ENCODE peak calls at places on chromosomes 11 and 22, in five cellular contexts. D is pancreas; J is endothelial cell; K is HCT116; H is CD4-positive, alpha-beta T cell. T is an unnamed sample.
A peak's percentile ranks its signal among the peaks of the same experiment; 100 is the strongest.

GRCh38 chr11:60971520-60971919 is at the start of gene CD6:
- DNase-seq in K (no peak), D (no peak), J (no peak), H (peak; percentile 72), T (no peak)

GRCh38 chr11:114082767-114083181 is 23.3 kb downstream of the ZBTB16 start:
- DNase-seq in J (no peak), K (no peak), H (no peak), D (no peak), T (no peak)

GRCh38 chr11:78030429-78031325 is 7.6 kb upstream of the KCTD14 start:
- DNase-seq in D (peak; percentile 85), J (peak; percentile 45), H (no peak), K (no peak), T (no peak)

GRCh38 chr22:24430431-24431308 is 3.3 kb downstream of the ADORA2A start:
- DNase-seq in K (no peak), J (no peak), D (no peak), H (no peak), T (no peak)

GRCh38 chr11:117281869-117282268 is 9.3 kb upstream of the BACE1-AS start:
- DNase-seq in K (no peak), H (no peak), J (no peak), D (no peak), T (no peak)

GRCh38 chr11:11946878-11947277 is 61.5 kb downstream of the DKK3 start:
- DNase-seq in K (no peak), D (no peak), H (no peak), J (no peak), T (no peak)

GRCh38 chr22:45731798-45732495 is 60.3 kb downstream of the ATXN10 start:
- DNase-seq in K (no peak), H (no peak), J (no peak), D (no peak), T (no peak)

GRCh38 chr22:46574993-46575914 is 37.8 kb upstream of the CELSR1 start:
- DNase-seq in H (no peak), J (peak; percentile 64), K (peak; percentile 46), D (peak; percentile 79), T (no peak)

GRCh38 chr11:84673753-84674152 is 953.4 kb downstream of the DLG2 start:
- DNase-seq in D (no peak), J (no peak), K (no peak), H (no peak), T (no peak)

GRCh38 chr11:115166826-115167225 is 337.4 kb downstream of the CADM1 start:
- DNase-seq in J (no peak), H (no peak), K (no peak), D (no peak), T (no peak)

GRCh38 chr22:48665286-48666010 is 1162.2 kb downstream of the BRD1 start:
- DNase-seq in H (no peak), J (no peak), D (no peak), K (no peak), T (no peak)

GRCh38 chr22:48664586-48664985 is 1163.1 kb downstream of the BRD1 start:
- DNase-seq in K (no peak), J (no peak), D (no peak), H (no peak), T (no peak)

GRCh38 chr22:48661984-48662383 is 1165.7 kb downstream of the BRD1 start:
- DNase-seq in J (no peak), K (no peak), D (no peak), H (no peak), T (no peak)

GRCh38 chr22:48662476-48663150 is 1165.1 kb downstream of the BRD1 start:
- DNase-seq in J (no peak), K (no peak), D (no peak), H (no peak), T (peak; percentile 30)

DNA sequence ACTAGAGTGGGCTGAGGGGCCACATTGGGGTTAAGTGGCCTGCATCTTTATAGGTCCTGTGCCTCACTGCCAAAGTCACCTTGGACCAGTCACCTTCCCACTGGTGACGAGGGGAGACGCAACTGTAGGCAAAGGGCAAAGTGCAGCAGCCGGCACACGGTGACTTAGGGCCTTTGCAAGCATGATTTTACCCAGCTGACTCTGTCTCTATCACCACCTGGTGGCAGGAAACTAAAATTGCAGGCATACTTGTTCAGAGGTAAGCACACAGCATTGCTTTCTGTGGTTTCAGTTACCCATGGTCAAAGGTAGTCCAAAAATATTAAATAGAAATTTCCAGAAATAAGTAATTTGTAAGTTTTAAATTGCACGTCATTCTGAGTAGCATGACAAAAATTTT is 1164.4 kb downstream of the BRD1 start:
- DNase-seq in K (peak; percentile 7), H (no peak), J (no peak), D (no peak), T (no peak)
- TF ChIP-seq CTCF in K (peak; percentile 59), H (no peak), J (peak; percentile 92), D (no peak), T (peak; percentile 50)

GRCh38 chr11:62266558-62266957 is 3.4 kb upstream of the SCGB2A2 start:
- DNase-seq in J (no peak), D (no peak), K (no peak), H (no peak), T (no peak)

GRCh38 chr11:62273284-62273683 is 3.3 kb downstream of the SCGB2A2 start:
- DNase-seq in J (no peak), K (no peak), H (no peak), D (no peak), T (no peak)

GRCh38 chr11:62267576-62267975 is 2.4 kb upstream of the SCGB2A2 start:
- DNase-seq in K (no peak), H (no peak), J (no peak), D (no peak), T (no peak)

GRCh38 chr11:62267050-62267449 is 2.9 kb upstream of the SCGB2A2 start:
- DNase-seq in K (no peak), D (no peak), J (no peak), H (no peak), T (no peak)

DNA sequence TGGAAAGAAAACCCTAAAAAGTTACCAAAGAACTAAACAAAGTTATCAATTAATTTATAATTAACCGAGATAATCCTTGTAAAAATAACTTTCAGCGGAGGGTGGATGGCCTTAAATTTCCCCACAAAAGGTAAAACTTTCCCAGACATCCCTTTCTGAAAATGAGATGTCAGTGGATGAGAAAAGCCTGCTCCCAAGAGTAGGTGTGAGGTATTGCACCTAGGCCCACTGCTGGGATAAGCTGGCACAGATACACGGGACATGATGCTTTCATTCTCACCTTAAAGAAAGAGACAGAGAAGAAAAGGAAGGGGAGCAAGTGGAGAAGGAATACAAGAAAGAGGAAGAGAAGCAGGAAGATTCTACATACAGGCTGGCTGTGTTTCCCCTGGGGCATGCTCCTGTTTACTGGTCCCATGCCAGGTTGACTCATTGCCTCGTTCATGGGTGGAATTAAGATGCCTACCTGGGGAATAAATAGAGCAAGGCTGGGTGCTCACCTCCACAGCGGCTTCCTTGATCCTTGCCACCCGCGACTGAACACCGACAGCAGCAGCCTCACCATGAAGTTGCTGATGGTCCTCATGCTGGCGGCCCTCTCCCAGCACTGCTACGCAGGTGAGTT is at the start of gene SCGB2A2:
- DNase-seq in H (no peak), K (peak; percentile 8), D (no peak), J (no peak), T (no peak)
- TF ChIP-seq CTCF in H (no peak), K (peak; percentile 62), D (peak; percentile 24), J (no peak), T (no peak)

GRCh38 chr11:13174090-13174489 is 103.5 kb upstream of the BMAL1 start:
- DNase-seq in D (no peak), J (no peak), H (no peak), K (no peak), T (no peak)
- TF ChIP-seq CTCF in D (no peak), J (no peak), H (no peak), K (no peak), T (no peak)

GRCh38 chr22:30664798-30665197 is 2.9 kb downstream of the DUSP18 start:
- DNase-seq in D (no peak), H (no peak), K (no peak), J (no peak), T (no peak)
- TF ChIP-seq CTCF in D (no peak), H (no peak), K (no peak), J (no peak), T (no peak)

T was measured in nephron progenitor cell.